ENCODE peak calls at places on chromosomes 11 and 22, in five cellular contexts. A is NCI-H460, U is tibial nerve, O is 8988T, B is vagina. G is an unnamed sample.

GRCh38 chr22:19607198-19608113 is 83.2 kb upstream of the CLDN5 start:
- DNase-seq in U (no peak), O (no peak), A (no peak), B (no peak), G (no peak)

GRCh38 chr22:34105461-34106062 is 185.3 kb upstream of the LARGE1 start:
- DNase-seq in O (no peak), A (no peak), U (peak), B (no peak), G (peak)

GRCh38 chr11:2289859-2290258 is 11.9 kb downstream of the C11orf21 start:
- DNase-seq in A (no peak), U (no peak), O (no peak), B (no peak), G (no peak)

GRCh38 chr11:14075118-14075601 is 112.6 kb downstream of the SPON1 start:
- DNase-seq in O (no peak), B (no peak), A (no peak), U (no peak), G (no peak)

GRCh38 chr11:63918576-63919171 is 1.7 kb upstream of the RCOR2 start:
- DNase-seq in U (no peak), A (no peak), B (no peak), O (no peak), G (no peak)

GRCh38 chr11:26244207-26244606 is 87.7 kb upstream of the ANO3 start:
- DNase-seq in O (no peak), A (no peak), B (no peak), U (no peak), G (no peak)

GRCh38 chr11:94860333-94860732 is 92.2 kb downstream of the AMOTL1 start:
- DNase-seq in U (no peak), A (no peak), B (no peak), O (no peak), G (no peak)

GRCh38 chr11:104663190-104664140 is 234.8 kb downstream of the CASP12 start:
- DNase-seq in A (no peak), O (no peak), B (no peak), U (no peak), G (peak)

GRCh38 chr22:40818747-40819662 is at the start of gene SLC25A17:
- DNase-seq in U (peak), O (peak), A (peak), B (no peak), G (peak)

GRCh38 chr11:126988655-126989054 is 11.9 kb downstream of the KIRREL3 start:
- DNase-seq in O (no peak), A (no peak), B (no peak), U (no peak), G (no peak)

GRCh38 chr11:57493507-57494503 is 21.7 kb downstream of the SLC43A1 start:
- DNase-seq in A (no peak), B (no peak), O (peak), U (no peak), G (peak)

GRCh38 chr11:48900131-48900800 is 83.4 kb downstream of the TRIM51G start:
- DNase-seq in B (no peak), A (no peak), O (no peak), U (no peak), G (no peak)

GRCh38 chr11:86592659-86593451 is 79.6 kb downstream of the ME3 start:
- DNase-seq in U (no peak), B (no peak), A (peak), O (peak), G (peak)

GRCh38 chr11:3340025-3340424 is 38.9 kb downstream of the ZNF195 start:
- DNase-seq in B (no peak), O (peak), U (no peak), A (no peak), G (no peak)

GRCh38 chr11:5234390-5234834 is at the start of gene HBD:
- DNase-seq in A (no peak), B (no peak), U (no peak), O (no peak), G (no peak)

GRCh38 chr11:66467756-66468155 is 1.1 kb downstream of the PELI3 start:
- DNase-seq in B (no peak), U (no peak), A (no peak), O (peak), G (peak)

GRCh38 chr11:93542753-93543246 is 391 bp downstream of the SMCO4 start:
- DNase-seq in B (no peak), U (no peak), A (no peak), O (peak), G (peak)

GRCh38 chr11:35655856-35656255 is 6.7 kb upstream of the TRIM44 start:
- DNase-seq in A (no peak), U (no peak), O (no peak), B (no peak), G (no peak)

GRCh38 chr22:23216331-23217170 is 36.2 kb downstream of the BCR start:
- DNase-seq in U (no peak), A (no peak), O (no peak), B (no peak), G (peak)

GRCh38 chr11:68954970-68955958 is 25.5 kb downstream of the MRGPRD start:
- DNase-seq in U (no peak), A (no peak), O (no peak), B (no peak), G (no peak)

GRCh38 chr22:49554296-49554625 is 273.4 kb downstream of the BRD1 start:
- DNase-seq in A (no peak), B (no peak), U (no peak), O (no peak), G (no peak)

GRCh38 chr11:44860346-44860745 is 90.3 kb downstream of the TP53I11 start:
- DNase-seq in U (no peak), O (no peak), A (no peak), B (no peak), G (no peak)

GRCh38 chr11:84498016-84498415 is 1129.1 kb downstream of the DLG2 start:
- DNase-seq in A (no peak), U (no peak), B (no peak), O (no peak), G (no peak)

GRCh38 chr11:95135880-95136279 is 46.2 kb downstream of the ENDOD1 start:
- DNase-seq in U (no peak), O (no peak), B (no peak), A (no peak), G (no peak)

GRCh38 chr11:44894217-44894617 is 56.5 kb downstream of the TP53I11 start:
- DNase-seq in B (no peak), O (peak), A (peak), U (peak), G (peak)

GRCh38 chr11:100528872-100529416 is 158.1 kb upstream of the ARHGAP42 start:
- DNase-seq in U (no peak), A (no peak), O (no peak), B (no peak), G (no peak)

GRCh38 chr11:119814766-119815165 is 85.8 kb upstream of the NECTIN1 start:
- DNase-seq in U (no peak), B (no peak), A (no peak), O (no peak), G (no peak)

GRCh38 chr11:44738791-44739190 is 12.0 kb downstream of the TSPAN18 start:
- DNase-seq in A (no peak), O (no peak), U (no peak), B (no peak), G (no peak)

GRCh38 chr22:29306175-29306829 is at the start of gene GAS2L1:
- DNase-seq in O (peak), U (peak), A (peak), B (no peak), G (peak)